ENCODE peak calls at places on chromosomes 2 and 18, in four cellular contexts. One of them, this sample, is unnamed.

GRCh38 chr2:233928594-233929351 is 11.6 kb downstream of the TRPM8 start:
- DNase-seq in H1: no peak
- DNase-seq in GM12878: no peak
- DNase-seq in K562: peak; percentile 27
- DNase-seq in this sample: peak; percentile 20

GRCh38 chr2:213036836-213037235 is 114.6 kb downstream of the IKZF2 start:
- DNase-seq in GM12878: no peak
- DNase-seq in K562: no peak
- DNase-seq in H1: no peak
- DNase-seq in this sample: no peak

GRCh38 chr2:35298493-35298892 is 1057.1 kb upstream of the CRIM1 start:
- DNase-seq in GM12878: no peak
- DNase-seq in H1: no peak
- DNase-seq in K562: no peak
- DNase-seq in this sample: no peak

GRCh38 chr2:101418704-101419663 is 31.7 kb upstream of the CREG2 start:
- DNase-seq in H1: no peak
- DNase-seq in GM12878: no peak
- DNase-seq in K562: peak; percentile 58
- DNase-seq in this sample: peak; percentile 71

GRCh38 chr18:38459595-38459994 is 894.0 kb upstream of the CELF4 start:
- DNase-seq in K562: no peak
- DNase-seq in GM12878: no peak
- DNase-seq in H1: no peak
- DNase-seq in this sample: no peak

GRCh38 chr2:43083710-43084698 is 142.4 kb downstream of the ZFP36L2 start:
- DNase-seq in K562: peak; percentile 35
- DNase-seq in H1: no peak
- DNase-seq in GM12878: no peak
- DNase-seq in this sample: no peak

GRCh38 chr18:22132258-22132657 is 37.1 kb upstream of the GATA6 start:
- DNase-seq in GM12878: no peak
- DNase-seq in K562: no peak
- DNase-seq in H1: no peak
- DNase-seq in this sample: no peak

GRCh38 chr2:54797307-54797706 is 73.8 kb downstream of the EML6 start:
- DNase-seq in GM12878: no peak
- DNase-seq in H1: no peak
- DNase-seq in K562: no peak
- DNase-seq in this sample: no peak

GRCh38 chr2:1769703-1770422 is 25.5 kb upstream of the PXDN start:
- DNase-seq in H1: peak; percentile 87
- DNase-seq in K562: peak; percentile 83
- DNase-seq in GM12878: no peak
- DNase-seq in this sample: peak; percentile 65

GRCh38 chr2:58866946-58867345 is 625.8 kb upstream of the FANCL start:
- DNase-seq in GM12878: no peak
- DNase-seq in H1: no peak
- DNase-seq in K562: no peak
- DNase-seq in this sample: no peak

GRCh38 chr2:191569025-191569424 is 108.9 kb upstream of the NABP1 start:
- DNase-seq in K562: no peak
- DNase-seq in H1: no peak
- DNase-seq in GM12878: no peak
- DNase-seq in this sample: no peak

GRCh38 chr2:98716786-98717185 is 14.1 kb downstream of the MGAT4A start:
- DNase-seq in GM12878: no peak
- DNase-seq in H1: no peak
- DNase-seq in K562: no peak
- DNase-seq in this sample: no peak

GRCh38 chr2:108288534-108289106 is at the start of gene SULT1C2:
- DNase-seq in GM12878: no peak
- DNase-seq in K562: no peak
- DNase-seq in H1: peak; percentile 13
- DNase-seq in this sample: peak; percentile 83

GRCh38 chr18:8536226-8536625 is 73.0 kb upstream of the RAB12 start:
- DNase-seq in K562: no peak
- DNase-seq in H1: no peak
- DNase-seq in GM12878: no peak
- DNase-seq in this sample: no peak

GRCh38 chr2:1052671-1053270 is 102.1 kb downstream of the SNTG2 start:
- DNase-seq in H1: no peak
- DNase-seq in GM12878: no peak
- DNase-seq in K562: no peak
- DNase-seq in this sample: no peak

GRCh38 chr2:134679740-134680139 is 39.1 kb downstream of the TMEM163 start:
- DNase-seq in K562: peak; percentile 24
- DNase-seq in H1: no peak
- DNase-seq in GM12878: no peak
- DNase-seq in this sample: no peak

GRCh38 chr2:72001937-72002690 is 145.5 kb downstream of the CYP26B1 start:
- DNase-seq in GM12878: no peak
- DNase-seq in K562: no peak
- DNase-seq in H1: no peak
- DNase-seq in this sample: no peak

GRCh38 chr2:157875720-157876065 is 437 bp downstream of the ACVR1 start:
- DNase-seq in GM12878: no peak
- DNase-seq in H1: no peak
- DNase-seq in K562: peak; percentile 83
- DNase-seq in this sample: peak; percentile 18

GRCh38 chr2:157871415-157871814 is 4.7 kb downstream of the ACVR1 start:
- DNase-seq in GM12878: no peak
- DNase-seq in H1: no peak
- DNase-seq in K562: no peak
- DNase-seq in this sample: peak; percentile 21

GRCh38 chr2:157874278-157874825 is 1.8 kb downstream of the ACVR1 start:
- DNase-seq in GM12878: no peak
- DNase-seq in H1: no peak
- DNase-seq in K562: no peak
- DNase-seq in this sample: no peak

GRCh38 chr2:157874997-157875719 is 972 bp downstream of the ACVR1 start:
- DNase-seq in K562: peak; percentile 15
- DNase-seq in H1: no peak
- DNase-seq in GM12878: no peak
- DNase-seq in this sample: no peak

DNA sequence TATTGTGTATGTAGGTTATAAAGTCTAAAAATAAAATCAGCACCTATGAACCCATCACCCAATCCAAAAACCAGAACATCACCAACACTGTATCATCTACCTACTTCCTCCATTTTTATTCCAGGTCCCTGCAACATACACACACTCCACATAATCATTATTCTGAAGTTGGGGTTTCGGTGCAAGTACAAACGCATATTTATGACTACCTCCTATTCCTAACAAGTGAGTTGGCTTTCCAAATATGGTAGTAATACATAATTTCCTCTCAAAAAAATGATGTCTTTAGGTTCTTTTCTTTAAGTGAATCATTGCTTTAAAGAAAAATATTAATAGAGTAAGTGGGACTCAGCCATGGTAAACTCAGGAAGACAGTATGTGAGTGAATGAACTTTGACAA is 3.3 kb downstream of the ACVR1 start:
- DNase-seq in H1: no peak
- DNase-seq in K562: no peak
- DNase-seq in GM12878: no peak
- DNase-seq in this sample: no peak
- TF ChIP-seq SRF in H1: no peak
- TF ChIP-seq SRF in K562: no peak
- TF ChIP-seq SRF in GM12878: no peak
- TF ChIP-seq SRF in this sample: no peak

DNA sequence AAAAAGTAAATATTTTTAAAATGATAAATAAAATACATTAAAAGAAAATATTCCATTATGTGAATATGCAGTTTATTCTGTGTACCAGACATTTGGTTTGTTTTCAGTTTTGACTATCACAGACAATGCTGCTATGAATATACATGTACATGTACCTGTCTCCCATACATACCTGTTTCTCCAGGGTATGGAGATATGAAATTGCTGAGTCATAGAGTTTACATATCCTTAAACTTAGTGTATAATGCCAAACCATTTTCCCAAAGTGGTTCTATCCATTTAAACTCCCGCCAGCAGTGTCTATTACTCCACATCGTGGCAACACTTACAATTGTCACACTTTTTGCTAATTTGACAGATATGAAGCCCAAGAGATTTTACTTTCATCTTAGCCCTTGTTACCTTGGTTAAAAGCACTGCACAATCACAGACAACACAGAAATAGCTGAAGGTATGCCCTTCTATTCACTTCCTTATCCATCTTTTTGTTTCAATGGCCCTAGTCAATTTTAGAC is 56.3 kb downstream of the ZNF521 start:
- DNase-seq in K562: no peak
- DNase-seq in H1: no peak
- DNase-seq in GM12878: no peak
- DNase-seq in this sample: no peak
- TF ChIP-seq EP300 in K562: no peak
- TF ChIP-seq EP300 in H1: no peak
- TF ChIP-seq EP300 in GM12878: no peak
- TF ChIP-seq EP300 in this sample: no peak

GRCh38 chr2:230224458-230224857 is 1.1 kb upstream of the SP140 start:
- DNase-seq in H1: no peak
- DNase-seq in K562: no peak
- DNase-seq in GM12878: no peak
- DNase-seq in this sample: no peak

GRCh38 chr2:230221533-230221932 is 1.7 kb upstream of the SP110 start:
- DNase-seq in K562: no peak
- DNase-seq in H1: no peak
- DNase-seq in GM12878: no peak
- DNase-seq in this sample: no peak

GRCh38 chr2:230226090-230226551 is 585 bp downstream of the SP140 start:
- DNase-seq in K562: no peak
- DNase-seq in H1: no peak
- DNase-seq in GM12878: peak; percentile 76
- DNase-seq in this sample: no peak

GRCh38 chr2:230227216-230227615 is 1.7 kb downstream of the SP140 start:
- DNase-seq in K562: no peak
- DNase-seq in GM12878: no peak
- DNase-seq in H1: no peak
- DNase-seq in this sample: peak; percentile 17

GRCh38 chr2:230225486-230225885 is at the start of gene SP140:
- DNase-seq in GM12878: peak; percentile 80
- DNase-seq in H1: no peak
- DNase-seq in K562: no peak
- DNase-seq in this sample: no peak
- TF ChIP-seq SRF in GM12878: peak; percentile 15
- TF ChIP-seq SRF in H1: no peak
- TF ChIP-seq SRF in K562: no peak
- TF ChIP-seq SRF in this sample: no peak

DNA sequence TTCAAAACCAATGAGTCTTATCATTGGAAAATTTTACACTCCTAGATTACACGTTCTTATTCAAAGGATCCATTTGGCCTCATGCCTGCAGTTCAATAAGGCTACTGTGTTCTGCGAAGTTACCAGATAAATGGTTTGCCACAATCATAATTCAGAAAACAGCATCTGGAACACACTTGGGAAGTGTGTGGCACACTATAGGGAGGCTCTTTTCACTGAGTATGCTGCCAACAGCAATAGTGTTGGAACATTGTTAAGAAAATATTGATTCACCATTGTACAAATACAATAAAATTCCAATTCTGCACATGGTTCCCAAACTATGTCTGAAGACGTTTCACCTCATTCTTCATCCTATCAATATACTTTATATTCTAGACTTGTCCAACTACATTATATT is 141.4 kb upstream of the DOK6 start:
- DNase-seq in K562: no peak
- DNase-seq in H1: no peak
- DNase-seq in GM12878: no peak
- DNase-seq in this sample: no peak
- TF ChIP-seq EP300 in K562: no peak
- TF ChIP-seq EP300 in H1: no peak
- TF ChIP-seq EP300 in GM12878: no peak
- TF ChIP-seq EP300 in this sample: no peak

GRCh38 chr2:219291394-219291793 is 12.2 kb downstream of the DNAJB2 start:
- DNase-seq in H1: no peak
- DNase-seq in GM12878: no peak
- DNase-seq in K562: no peak
- DNase-seq in this sample: no peak

GRCh38 chr2:219290381-219291171 is 11.4 kb downstream of the DNAJB2 start:
- DNase-seq in K562: no peak
- DNase-seq in H1: no peak
- DNase-seq in GM12878: no peak
- DNase-seq in this sample: no peak

GRCh38 chr2:219289195-219289536 is 10.0 kb downstream of the DNAJB2 start:
- DNase-seq in K562: no peak
- DNase-seq in H1: no peak
- DNase-seq in GM12878: no peak
- DNase-seq in this sample: no peak

GRCh38 chr2:219287569-219288265 is 8.6 kb downstream of the DNAJB2 start:
- DNase-seq in H1: no peak
- DNase-seq in GM12878: no peak
- DNase-seq in K562: peak; percentile 41
- DNase-seq in this sample: no peak

DNA sequence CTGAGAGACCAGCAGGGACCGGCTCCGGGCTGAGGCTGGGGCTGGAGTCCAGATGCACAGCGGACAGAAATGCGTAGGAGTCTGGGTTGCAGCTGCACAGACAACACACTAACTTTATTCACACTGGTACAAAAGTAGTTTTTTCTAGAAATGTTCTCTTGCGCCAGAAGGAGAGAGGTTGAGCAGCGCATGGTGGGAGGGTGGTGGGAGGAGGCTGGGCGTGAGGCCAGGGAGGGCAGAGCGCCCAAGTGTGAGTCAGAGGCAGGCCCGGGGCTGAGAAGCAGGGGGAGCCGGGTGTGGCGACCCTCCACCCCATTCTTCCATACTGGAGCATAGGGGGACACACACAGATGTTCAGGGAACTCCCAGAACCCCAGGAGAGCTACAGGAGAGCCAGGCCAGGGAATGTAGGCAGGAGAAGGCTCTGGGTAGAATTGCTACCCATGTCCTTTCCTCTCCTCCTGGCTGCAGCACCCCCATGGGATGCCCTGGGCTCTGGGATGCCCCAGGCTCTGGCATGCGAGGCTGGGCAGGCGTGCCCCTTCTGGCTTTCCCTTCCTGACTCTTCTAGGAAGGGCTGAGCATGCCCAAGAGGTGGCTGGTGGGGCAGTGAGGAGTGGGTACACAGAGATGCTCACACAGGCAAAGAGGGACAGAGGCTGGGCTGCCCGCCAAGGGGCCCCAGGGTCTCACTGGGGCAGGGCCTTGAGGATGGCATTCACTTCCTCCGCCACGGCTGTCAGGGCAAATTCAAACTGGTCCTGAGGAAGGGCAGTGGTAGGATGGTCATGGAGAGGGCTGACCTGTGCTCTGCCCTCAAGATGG is 10.6 kb downstream of the DNAJB2 start:
- DNase-seq in K562: no peak
- DNase-seq in GM12878: no peak
- DNase-seq in H1: no peak
- DNase-seq in this sample: no peak
- TF ChIP-seq SRF in K562: no peak
- TF ChIP-seq SRF in GM12878: no peak
- TF ChIP-seq SRF in H1: no peak
- TF ChIP-seq SRF in this sample: no peak